ENCODE peak calls at places on chromosome 7, in seven cellular contexts. P is HCT116, D is GM23338, N is PC-3, J is GM23248, K is MM.1S, G is hepatocyte. U is an unnamed sample.

GRCh38 chr7:29408841-29409243 is 154.8 kb upstream of the PRR15 start:
- DNase-seq in K (peak; percentile 81), N (peak; percentile 94), D (peak; percentile 86), P (peak; percentile 34), J (peak; percentile 89), G (peak; percentile 84), U (peak; percentile 79)

GRCh38 chr7:149853157-149853556 is 15.0 kb downstream of the ZNF862 start:
- DNase-seq in N (no peak), D (no peak), G (no peak), J (no peak), P (no peak), K (no peak), U (no peak)

GRCh38 chr7:108589874-108590273 is 20.2 kb downstream of the DNAJB9 start:
- DNase-seq in P (no peak), N (no peak), J (no peak), D (no peak), G (no peak), K (no peak), U (no peak)

GRCh38 chr7:602341-603141 is 82.9 kb upstream of the PDGFA start:
- DNase-seq in P (no peak), K (no peak), N (no peak), D (peak; percentile 40), G (peak; percentile 39), J (peak; percentile 17), U (no peak)

GRCh38 chr7:131034166-131034881 is 293.4 kb upstream of the MKLN1 start:
- DNase-seq in J (peak; percentile 56), K (no peak), D (no peak), P (no peak), N (no peak), G (no peak), U (no peak)

GRCh38 chr7:39733881-39734571 is 110.7 kb downstream of the RALA start:
- DNase-seq in K (no peak), N (peak; percentile 77), J (peak; percentile 89), D (peak; percentile 80), P (no peak), G (peak; percentile 64), U (peak; percentile 66)

GRCh38 chr7:107949443-107949935 is 53.5 kb downstream of the LAMB1 start:
- DNase-seq in J (no peak), K (no peak), N (no peak), P (no peak), D (no peak), G (no peak), U (no peak)

GRCh38 chr7:17632401-17632800 is 307.9 kb downstream of the SNX13 start:
- DNase-seq in J (peak; percentile 33), D (no peak), N (no peak), G (no peak), K (no peak), P (no peak), U (no peak)

GRCh38 chr7:82726038-82726800 is 282.6 kb upstream of the CACNA2D1 start:
- DNase-seq in N (no peak), G (peak; percentile 14), J (no peak), K (no peak), P (no peak), D (no peak), U (no peak)

GRCh38 chr7:117682681-117683385 is 190.4 kb downstream of the CTTNBP2 start:
- DNase-seq in G (peak; percentile 64), J (peak; percentile 2), K (no peak), N (peak; percentile 28), P (no peak), D (peak; percentile 28), U (no peak)

GRCh38 chr7:24963218-24963617 is 16.8 kb downstream of the OSBPL3 start:
- DNase-seq in G (no peak), K (peak; percentile 93), J (peak; percentile 31), P (no peak), D (no peak), N (no peak), U (no peak)

GRCh38 chr7:94561841-94562514 is 52.4 kb downstream of the CASD1 start:
- DNase-seq in N (peak; percentile 28), K (no peak), P (no peak), D (no peak), J (peak; percentile 42), G (no peak), U (no peak)

GRCh38 chr7:143467724-143468123 is 9.9 kb upstream of the TAS2R41 start:
- DNase-seq in P (no peak), K (no peak), J (no peak), G (no peak), D (no peak), N (peak; percentile 80), U (no peak)

GRCh38 chr7:137667633-137668387 is 179.0 kb downstream of the DGKI start:
- DNase-seq in K (no peak), D (no peak), N (peak; percentile 90), P (no peak), G (no peak), J (peak; percentile 96), U (no peak)

GRCh38 chr7:128410092-128410665 is 397 bp upstream of the IMPDH1 start:
- DNase-seq in D (peak; percentile 79), K (peak; percentile 54), G (peak; percentile 76), N (peak; percentile 62), P (peak; percentile 48), J (peak; percentile 90), U (peak; percentile 81)

GRCh38 chr7:27125986-27126394 is 4.6 kb downstream of the HOXA4 start:
- DNase-seq in J (no peak), N (no peak), P (no peak), D (no peak), K (no peak), G (no peak), U (no peak)
- H3K4me3 ChIP-seq in J (no peak overlapping the region), N (no peak overlapping the region), P (no peak overlapping the region), D (no peak overlapping the region), K (no peak overlapping the region), G (no peak overlapping the region), U (no peak overlapping the region)

GRCh38 chr7:116644628-116645027 is 27.4 kb upstream of the MET start:
- DNase-seq in J (no peak), P (no peak), K (no peak), D (no peak), G (no peak), N (no peak), U (no peak)

GRCh38 chr7:116652793-116653192 is 19.2 kb upstream of the MET start:
- DNase-seq in J (peak; percentile 74), D (no peak), G (no peak), K (no peak), P (no peak), N (peak; percentile 27), U (no peak)

GRCh38 chr7:116650436-116650835 is 21.6 kb upstream of the MET start:
- DNase-seq in D (no peak), P (no peak), N (no peak), G (no peak), J (no peak), K (no peak), U (no peak)

GRCh38 chr7:116647290-116647689 is 24.7 kb upstream of the MET start:
- DNase-seq in D (no peak), K (no peak), J (no peak), N (no peak), P (no peak), G (no peak), U (no peak)

GRCh38 chr7:116647861-116648260 is 24.1 kb upstream of the MET start:
- DNase-seq in J (no peak), N (no peak), P (no peak), G (no peak), K (no peak), D (no peak), U (no peak)
- TF ChIP-seq EZH2phosphoT487 in J (no peak), N (no peak), P (no peak), G (no peak), K (no peak), D (no peak), U (no peak)

GRCh38 chr7:19113855-19114590 is 3.4 kb downstream of the TWIST1 start:
- DNase-seq in P (no peak), N (peak; percentile 51), G (no peak), D (no peak), K (no peak), J (peak; percentile 81), U (no peak)

GRCh38 chr7:19113001-19113349 is 4.5 kb downstream of the TWIST1 start:
- DNase-seq in J (no peak), D (no peak), G (no peak), K (no peak), P (no peak), N (no peak), U (no peak)

GRCh38 chr7:19110778-19111175 is 6.7 kb downstream of the TWIST1 start:
- DNase-seq in D (no peak), G (no peak), P (no peak), K (no peak), N (no peak), J (peak; percentile 59), U (peak; percentile 25)

GRCh38 chr7:19111474-19112143 is 5.8 kb downstream of the TWIST1 start:
- DNase-seq in K (no peak), P (no peak), J (peak; percentile 68), N (no peak), G (no peak), D (peak; percentile 52), U (no peak)

DNA sequence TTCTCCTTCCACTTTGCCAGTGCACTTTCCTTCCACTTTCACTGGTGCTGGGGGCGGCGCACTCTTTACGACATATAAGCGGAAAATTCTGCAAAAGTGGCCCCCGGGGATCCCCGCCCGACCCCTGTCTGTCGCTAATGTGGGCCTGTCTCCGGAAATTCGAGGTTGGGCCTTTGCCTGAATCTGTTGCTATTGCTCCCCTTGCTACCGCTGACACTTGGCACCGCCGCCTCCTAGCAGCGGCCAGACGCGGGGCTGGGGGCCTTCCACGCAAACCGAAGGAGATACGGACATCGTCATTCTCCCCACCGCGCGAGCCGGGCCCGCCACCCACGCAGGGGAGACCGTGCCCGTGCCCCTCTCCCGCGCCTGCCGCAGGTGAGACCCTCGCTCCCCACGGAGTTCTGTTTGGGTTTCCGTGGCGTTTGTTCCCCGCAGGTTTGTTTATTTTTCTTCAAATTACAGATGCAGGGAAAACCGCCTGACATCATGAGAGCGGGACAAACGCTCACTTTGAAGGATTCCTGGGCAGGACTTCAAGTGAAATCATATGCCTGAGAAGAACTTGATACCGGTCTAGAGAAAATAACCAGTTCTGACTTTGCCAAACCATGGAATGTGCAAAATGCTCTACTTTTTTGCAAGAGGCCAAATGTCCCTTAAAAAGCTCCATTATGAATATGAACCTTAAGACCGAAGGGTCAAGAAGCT is 5.0 kb downstream of the TWIST1 start:
- DNase-seq in P (no peak), K (no peak), N (no peak), D (peak; percentile 51), G (no peak), J (peak; percentile 74), U (peak; percentile 63)
- TF ChIP-seq EZH2 in P (no peak), K (no peak), N (no peak), D (peak; percentile 82), G (peak; percentile 86), J (no peak), U (peak; percentile 95)

DNA sequence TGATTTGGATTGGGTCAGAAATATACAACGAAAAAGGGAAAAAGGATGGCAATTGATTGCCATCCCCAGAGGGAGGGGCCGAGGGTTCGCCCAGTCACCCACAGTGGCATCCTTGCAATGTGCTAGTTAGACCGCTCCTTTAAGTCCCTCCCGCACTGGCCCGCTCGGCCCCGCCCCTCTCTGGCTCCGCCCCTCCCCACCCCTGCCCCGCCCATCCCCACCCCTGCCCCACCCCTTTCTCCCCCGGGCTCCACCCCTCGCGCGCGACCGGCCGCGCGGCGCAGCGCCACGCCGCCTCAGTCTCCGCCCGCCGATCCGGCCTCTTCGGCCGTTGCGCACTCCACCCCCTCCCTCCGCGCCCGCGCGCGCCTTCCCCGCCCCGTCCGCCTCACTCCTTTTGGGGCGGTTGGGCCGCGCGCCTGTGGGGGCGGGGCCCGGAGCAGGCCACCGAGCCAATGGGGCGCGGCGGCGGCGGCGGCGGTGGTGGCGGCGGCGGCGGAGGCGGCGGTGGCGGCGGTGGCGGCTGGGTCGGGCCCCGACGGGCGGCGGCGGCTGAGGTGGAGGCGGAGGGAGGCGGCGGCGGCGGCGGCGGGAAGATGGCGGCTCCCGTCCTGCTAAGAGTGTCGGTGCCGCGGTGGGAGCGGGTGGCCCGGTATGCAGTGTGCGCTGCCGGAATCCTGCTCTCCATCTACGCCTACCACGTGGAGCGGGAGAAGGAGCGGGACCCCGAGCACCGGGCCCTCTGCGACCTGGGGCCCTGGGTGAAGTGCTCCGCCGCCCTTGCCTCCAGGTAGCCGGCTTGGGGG is at the start of gene VKORC1L1:
- DNase-seq in G (peak; percentile 98), N (peak; percentile 92), J (peak; percentile 96), D (peak; percentile 93), K (peak; percentile 96), P (peak; percentile 80), U (peak; percentile 98)
- H3K4me3 ChIP-seq in G (peak within 1 kb of the TSS; percentile 96), N (peak within 1 kb of the TSS; percentile 90), J (peak within 1 kb of the TSS; percentile 96), D (peak within 1 kb of the TSS; percentile 85), K (peak within 1 kb of the TSS; percentile 76), P (peak within 1 kb of the TSS; percentile 68), U (peak within 1 kb of the TSS; percentile 94)